ENCODE peak calls at places on chromosomes 5 and 9, in eight cellular contexts. G, L, A, O, R, D, X and T are unnamed samples.

GRCh38 chr5:173715607-173716006 is 99.2 kb upstream of the BOD1 start:
- DNase-seq in A (peak), X (no peak), L (no peak), G (no peak), D (no peak), O (no peak), R (no peak), T (no peak)

GRCh38 chr9:9730174-9730573 is 882.6 kb downstream of the PTPRD start:
- DNase-seq in X (no peak), G (no peak), L (no peak), A (no peak), O (peak), D (no peak), R (no peak), T (no peak)

GRCh38 chr5:58403822-58404433 is 56.0 kb downstream of the PLK2 start:
- DNase-seq in R (no peak), L (no peak), A (no peak), X (no peak), G (no peak), O (no peak), D (no peak), T (no peak)

GRCh38 chr5:176845392-176845713 is 35.0 kb downstream of the UNC5A start:
- DNase-seq in G (no peak), X (no peak), R (no peak), L (no peak), A (no peak), O (no peak), D (no peak), T (no peak)

GRCh38 chr5:133400831-133401351 is 211.4 kb downstream of the FSTL4 start:
- DNase-seq in R (no peak), A (no peak), G (no peak), X (no peak), L (no peak), O (no peak), D (no peak), T (peak)

GRCh38 chr5:163943546-163943945 is 438.1 kb downstream of the MAT2B start:
- DNase-seq in R (peak), O (no peak), G (no peak), A (peak), L (no peak), D (no peak), X (peak), T (no peak)

GRCh38 chr5:167296680-167297079 is 994.8 kb upstream of the WWC1 start:
- DNase-seq in O (no peak), L (no peak), X (peak), A (no peak), D (no peak), G (no peak), R (no peak), T (no peak)

GRCh38 chr9:111891910-111892499 is 4.6 kb upstream of the UGCG start:
- DNase-seq in L (no peak), R (no peak), A (no peak), X (no peak), G (peak), D (no peak), O (peak), T (no peak)

GRCh38 chr9:16257604-16258003 is 612.9 kb downstream of the BNC2 start:
- DNase-seq in D (no peak), G (no peak), O (no peak), L (no peak), R (peak), X (no peak), A (no peak), T (no peak)

GRCh38 chr9:33517373-33517772 is 6.7 kb upstream of the ANKRD18B start:
- DNase-seq in D (no peak), X (peak), O (peak), R (peak), G (peak), A (peak), L (no peak), T (no peak)

GRCh38 chr5:42586625-42587024 is 163.4 kb downstream of the GHR start:
- DNase-seq in X (no peak), D (peak), O (no peak), L (peak), G (no peak), R (no peak), A (no peak), T (no peak)

GRCh38 chr5:151118898-151119600 is 38.2 kb upstream of the TNIP1 start:
- DNase-seq in A (no peak), X (no peak), D (no peak), G (no peak), O (no peak), L (no peak), R (no peak), T (no peak)

GRCh38 chr9:33106827-33107621 is 30.6 kb upstream of the SMU1 start:
- DNase-seq in R (peak), G (no peak), D (peak), A (peak), L (no peak), X (peak), O (no peak), T (peak)

GRCh38 chr9:128771094-128771721 is 519 bp downstream of the ZER1 start:
- DNase-seq in D (no peak), X (no peak), G (no peak), A (peak), L (no peak), O (peak), R (no peak), T (no peak)

GRCh38 chr9:93906182-93906880 is 48.8 kb downstream of the BARX1 start:
- DNase-seq in D (no peak), X (no peak), G (no peak), O (no peak), R (no peak), A (no peak), L (no peak), T (no peak)

GRCh38 chr5:147892696-147893296 is 13.5 kb downstream of the C5orf46 start:
- DNase-seq in X (peak), R (peak), D (no peak), O (no peak), A (peak), G (no peak), L (no peak), T (peak)

GRCh38 chr5:119878712-119879111 is 249.4 kb downstream of the FAM170A start:
- DNase-seq in O (no peak), G (no peak), A (no peak), D (no peak), L (no peak), X (no peak), R (no peak), T (no peak)

GRCh38 chr5:83104031-83104430 is 26.7 kb downstream of the XRCC4 start:
- DNase-seq in X (no peak), D (no peak), A (no peak), G (no peak), O (no peak), R (peak), L (no peak), T (no peak)

GRCh38 chr5:180670586-180671359 is 21.4 kb upstream of the FLT4 start:
- DNase-seq in R (peak), A (peak), L (no peak), G (peak), D (peak), X (peak), O (peak), T (peak)

GRCh38 chr5:40409600-40409999 is 270.1 kb upstream of the PTGER4 start:
- DNase-seq in L (no peak), D (no peak), O (no peak), X (no peak), G (no peak), R (no peak), A (no peak), T (no peak)

GRCh38 chr5:39570418-39571027 is 145.7 kb upstream of the DAB2 start:
- DNase-seq in X (peak), G (peak), L (no peak), D (no peak), A (peak), R (peak), O (peak), T (no peak)

GRCh38 chr5:136025900-136026299 is 2.9 kb upstream of the TGFBI start:
- DNase-seq in X (no peak), O (no peak), R (peak), D (no peak), A (peak), L (no peak), G (no peak), T (no peak)

GRCh38 chr9:116365056-116365471 is 211.5 kb downstream of the PAPPA start:
- DNase-seq in O (no peak), G (no peak), X (peak), D (peak), A (peak), L (peak), R (peak), T (peak)

DNA sequence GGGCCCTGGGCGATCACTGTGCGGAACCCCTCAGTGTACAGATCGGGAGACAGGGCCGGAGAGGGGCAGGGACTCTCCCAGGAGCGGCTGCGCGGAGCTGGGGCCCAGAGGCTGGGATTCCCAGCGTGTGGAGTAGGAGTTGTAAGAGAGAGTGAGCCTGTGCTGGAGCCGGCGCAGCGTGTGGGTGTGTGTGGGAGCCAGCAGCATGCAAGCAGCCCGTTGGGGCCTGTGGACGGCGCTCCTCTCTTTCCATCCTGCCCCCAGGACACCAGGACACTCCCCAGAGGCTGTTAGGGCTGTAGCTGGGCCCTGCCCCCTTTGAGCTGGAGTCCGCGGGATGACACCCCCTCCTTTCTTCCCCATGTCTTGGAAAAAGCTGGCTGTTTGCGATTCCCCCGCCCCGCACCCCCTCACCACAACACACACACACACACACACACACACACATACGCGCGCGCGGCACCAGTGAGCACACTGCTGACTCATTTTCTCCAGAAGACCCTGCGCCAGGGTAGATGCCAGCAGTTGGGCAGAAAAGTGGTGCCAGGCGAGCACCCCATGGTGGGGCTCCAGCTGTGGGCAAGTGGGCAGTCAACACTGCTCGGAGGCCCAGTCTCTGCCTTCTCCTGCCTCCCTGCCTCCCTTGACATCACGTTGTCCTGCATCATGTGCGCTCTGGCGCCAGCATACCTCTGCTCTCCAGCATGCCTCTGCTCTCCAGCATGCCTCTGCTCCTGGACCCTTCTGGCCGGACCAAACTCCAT is 1.5 kb downstream of the COL27A1 start:
- DNase-seq in A (peak), L (peak), G (peak), X (peak), R (peak), O (no peak), D (peak), T (peak)
- H3K4me3 ChIP-seq in A (peak), L (peak), G (peak), X (peak), R (peak), O (no peak), D (peak), T (peak)

GRCh38 chr9:18747590-18747989 is 273.6 kb downstream of the ADAMTSL1 start:
- DNase-seq in G (no peak), X (peak), A (peak), L (no peak), D (no peak), O (no peak), R (no peak), T (no peak)

GRCh38 chr9:18746631-18747030 is 272.7 kb downstream of the ADAMTSL1 start:
- DNase-seq in G (no peak), D (no peak), A (no peak), X (no peak), R (no peak), L (no peak), O (no peak), T (no peak)

GRCh38 chr9:18748106-18748719 is 274.3 kb downstream of the ADAMTSL1 start:
- DNase-seq in O (no peak), R (no peak), G (no peak), X (no peak), A (peak), L (no peak), D (no peak), T (no peak)

GRCh38 chr9:18745710-18746109 is 271.8 kb downstream of the ADAMTSL1 start:
- DNase-seq in A (no peak), D (no peak), R (no peak), G (no peak), L (no peak), X (no peak), O (no peak), T (no peak)

GRCh38 chr9:18749711-18750110 is 275.8 kb downstream of the ADAMTSL1 start:
- DNase-seq in L (no peak), A (no peak), G (no peak), R (no peak), X (no peak), D (no peak), O (no peak), T (no peak)
- H3K4me3 ChIP-seq in L (no peak), A (no peak), G (no peak), R (no peak), X (no peak), D (no peak), O (no peak), T (no peak)

GRCh38 chr5:270340-270739 is 1.1 kb upstream of the PDCD6 start:
- DNase-seq in A (no peak), L (no peak), G (no peak), X (no peak), O (no peak), D (peak), R (no peak), T (no peak)
- H3K4me3 ChIP-seq in A (no peak), L (no peak), G (peak), X (no peak), O (peak), D (peak), R (peak), T (no peak)

GRCh38 chr5:1639757-1640156 is 116.0 kb upstream of the LPCAT1 start:
- DNase-seq in D (no peak), G (no peak), A (no peak), O (no peak), R (no peak), X (no peak), L (no peak), T (no peak)

GRCh38 chr5:1640276-1640898 is 116.6 kb upstream of the LPCAT1 start:
- DNase-seq in A (no peak), O (no peak), G (no peak), R (no peak), X (no peak), L (no peak), D (no peak), T (no peak)

GRCh38 chr5:1636981-1637638 is 113.3 kb upstream of the LPCAT1 start:
- DNase-seq in O (no peak), L (no peak), D (no peak), X (no peak), A (no peak), R (no peak), G (no peak), T (peak)

GRCh38 chr5:1637639-1638481 is 114.1 kb upstream of the LPCAT1 start:
- DNase-seq in A (no peak), D (no peak), L (no peak), X (no peak), G (no peak), O (no peak), R (no peak), T (peak)

DNA sequence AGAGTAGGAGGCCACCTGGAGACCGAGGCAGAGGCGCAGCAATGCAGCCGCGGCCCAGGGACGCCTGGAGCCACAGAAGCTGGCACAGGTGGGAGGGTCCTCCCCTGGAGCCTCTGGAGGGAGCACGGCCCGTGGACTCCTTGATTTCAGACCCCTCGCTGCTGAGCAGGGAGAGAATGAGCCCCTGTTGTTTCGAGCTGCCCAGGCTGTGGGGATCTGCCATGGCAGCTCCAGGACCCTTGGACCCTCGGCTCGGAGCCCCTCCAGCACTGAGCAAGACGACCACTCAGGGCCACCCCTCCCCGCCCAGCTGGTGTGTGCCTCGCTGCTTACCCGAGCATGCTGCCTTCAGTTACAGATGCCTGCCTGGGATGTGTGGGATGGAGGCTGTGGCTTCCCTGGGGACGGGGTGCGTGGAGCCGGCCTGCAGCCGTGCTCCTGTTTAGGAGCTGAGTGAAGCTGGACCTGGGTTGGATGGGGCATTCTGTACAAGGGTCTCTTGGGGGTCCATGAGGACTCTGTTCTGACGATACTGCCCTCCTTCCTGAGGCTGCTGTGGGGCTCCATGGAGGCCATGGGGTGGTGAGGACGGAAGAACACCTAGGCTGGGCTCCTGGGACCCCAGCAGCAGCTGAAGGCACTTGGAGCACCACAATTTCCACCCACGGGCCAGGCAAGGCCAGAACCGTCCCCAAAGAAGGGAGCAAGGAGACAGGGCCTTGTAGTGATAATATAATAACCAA is 115.1 kb upstream of the LPCAT1 start:
- DNase-seq in D (no peak), L (no peak), O (no peak), X (no peak), A (no peak), R (no peak), G (no peak), T (no peak)
- H3K4me3 ChIP-seq in D (no peak), L (no peak), O (no peak), X (no peak), A (no peak), R (no peak), G (no peak), T (no peak)